ENCODE peak calls at places on chromosomes 5 and 9, in four cellular contexts. One of them, this sample, is unnamed.

GRCh38 chr9:133803028-133803585 is 65.0 kb upstream of the SARDH start:
- DNase-seq in GM12891: no peak
- DNase-seq in SK-N-SH: no peak
- DNase-seq in spleen: no peak
- DNase-seq in this sample: no peak

GRCh38 chr9:137396808-137397367 is 26.1 kb downstream of the EXD3 start:
- DNase-seq in GM12891: no peak
- DNase-seq in spleen: no peak
- DNase-seq in SK-N-SH: no peak
- DNase-seq in this sample: no peak

GRCh38 chr5:146005264-146005663 is 68.9 kb downstream of the SH3RF2 start:
- DNase-seq in GM12891: no peak
- DNase-seq in spleen: no peak
- DNase-seq in SK-N-SH: no peak
- DNase-seq in this sample: no peak

GRCh38 chr9:130698514-130698913 is 4.9 kb downstream of the EXOSC2 start:
- DNase-seq in SK-N-SH: no peak
- DNase-seq in GM12891: no peak
- DNase-seq in spleen: no peak
- DNase-seq in this sample: no peak

GRCh38 chr9:134832471-134832870 is 48.1 kb upstream of the FCN2 start:
- DNase-seq in GM12891: no peak
- DNase-seq in spleen: no peak
- DNase-seq in SK-N-SH: no peak
- DNase-seq in this sample: no peak

GRCh38 chr9:74577956-74578355 is 80.8 kb downstream of the RORB start:
- DNase-seq in SK-N-SH: no peak
- DNase-seq in spleen: no peak
- DNase-seq in GM12891: no peak
- DNase-seq in this sample: no peak

GRCh38 chr5:65823174-65823573 is 101.2 kb downstream of the NLN start:
- DNase-seq in SK-N-SH: no peak
- DNase-seq in GM12891: no peak
- DNase-seq in spleen: no peak
- DNase-seq in this sample: no peak

GRCh38 chr9:97900738-97901565 is 21.3 kb downstream of the TRMO start:
- DNase-seq in spleen: no peak
- DNase-seq in GM12891: no peak
- DNase-seq in SK-N-SH: peak; percentile 61
- DNase-seq in this sample: no peak

GRCh38 chr9:122225323-122226141 is 3.2 kb downstream of the LHX6 start:
- DNase-seq in spleen: no peak
- DNase-seq in SK-N-SH: peak; percentile 32
- DNase-seq in GM12891: no peak
- DNase-seq in this sample: no peak

GRCh38 chr5:35305336-35306020 is 75.2 kb upstream of the PRLR start:
- DNase-seq in GM12891: no peak
- DNase-seq in spleen: no peak
- DNase-seq in SK-N-SH: no peak
- DNase-seq in this sample: no peak

GRCh38 chr5:166768536-166768935 is 1522.9 kb upstream of the WWC1 start:
- DNase-seq in GM12891: no peak
- DNase-seq in spleen: no peak
- DNase-seq in SK-N-SH: no peak
- DNase-seq in this sample: no peak

GRCh38 chr9:84781431-84781830 is 111.9 kb downstream of the NTRK2 start:
- DNase-seq in SK-N-SH: peak; percentile 15
- DNase-seq in GM12891: no peak
- DNase-seq in spleen: no peak
- DNase-seq in this sample: no peak

GRCh38 chr5:7576023-7576715 is 180.2 kb downstream of the ADCY2 start:
- DNase-seq in spleen: no peak
- DNase-seq in SK-N-SH: no peak
- DNase-seq in GM12891: no peak
- DNase-seq in this sample: no peak

DNA sequence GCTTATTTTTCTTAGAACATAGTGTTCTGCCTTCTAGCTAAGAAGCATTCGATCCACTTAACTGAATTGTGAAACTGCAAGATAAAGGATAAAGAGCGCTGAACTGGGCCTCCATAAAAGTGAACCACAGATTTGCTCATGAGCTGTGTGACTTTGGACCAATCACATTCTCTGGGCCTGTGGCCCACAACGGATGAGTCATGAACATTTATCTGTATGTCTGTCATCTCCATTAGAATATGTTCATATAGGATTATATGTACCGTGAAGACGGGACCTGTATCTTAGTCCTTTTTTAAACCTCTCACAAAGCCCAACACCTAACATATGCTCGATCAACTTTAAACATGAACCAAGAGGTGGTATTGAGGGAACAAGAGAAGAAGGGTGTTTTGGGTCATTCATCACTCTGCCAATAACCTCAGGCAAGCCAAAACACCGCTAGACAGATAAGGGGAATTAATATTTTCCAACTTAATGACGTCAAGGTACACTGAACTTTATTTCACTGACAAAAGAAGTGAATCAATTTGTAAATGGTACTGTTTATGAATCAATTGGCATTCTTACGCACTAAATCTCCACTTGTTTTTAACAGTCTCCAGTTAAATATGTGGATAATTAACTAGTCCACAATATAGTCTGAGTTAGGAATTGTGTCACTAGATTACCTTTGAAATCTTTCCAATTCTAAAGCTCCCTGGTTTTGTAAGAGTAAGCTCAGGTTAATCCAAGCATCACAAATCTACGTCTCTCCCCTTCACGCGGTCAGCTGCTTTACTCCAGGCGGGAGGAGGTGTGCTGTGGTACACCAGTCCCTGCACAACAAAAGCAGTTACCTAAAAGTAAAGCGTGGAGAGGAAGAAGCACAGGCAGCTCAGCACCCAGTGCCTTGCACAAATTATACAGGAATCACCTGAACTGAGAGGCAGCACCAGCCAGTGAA is 1.6 kb downstream of the TMEM245 start:
- DNase-seq in SK-N-SH: peak; percentile 22
- DNase-seq in GM12891: no peak
- DNase-seq in spleen: no peak
- DNase-seq in this sample: no peak
- TF ChIP-seq POLR2AphosphoS5 in SK-N-SH: no peak
- TF ChIP-seq POLR2AphosphoS5 in GM12891: no peak
- TF ChIP-seq POLR2AphosphoS5 in spleen: no peak
- TF ChIP-seq POLR2AphosphoS5 in this sample: no peak

DNA sequence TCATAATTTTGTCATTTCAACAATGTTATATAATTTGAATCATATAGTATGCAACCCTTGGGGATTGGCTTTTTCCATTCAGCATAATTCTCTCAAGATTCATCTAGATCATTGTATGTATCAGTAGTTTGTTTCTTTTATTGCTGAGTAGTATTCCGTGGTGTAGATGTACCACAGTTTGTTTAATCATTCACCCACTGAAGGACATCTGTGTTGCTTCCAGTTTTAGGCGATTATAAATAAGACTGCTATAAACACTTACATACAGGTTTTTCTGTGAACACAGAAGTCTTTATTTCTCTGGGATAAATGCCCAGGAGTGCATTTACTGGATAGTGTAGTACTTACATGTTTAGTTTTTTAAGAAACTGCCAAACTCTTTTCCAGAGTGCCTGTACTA is 374.1 kb downstream of the DEPDC1B start:
- DNase-seq in SK-N-SH: no peak
- DNase-seq in GM12891: no peak
- DNase-seq in spleen: no peak
- DNase-seq in this sample: peak; percentile 25
- TF ChIP-seq POLR2AphosphoS5 in SK-N-SH: no peak
- TF ChIP-seq POLR2AphosphoS5 in GM12891: no peak
- TF ChIP-seq POLR2AphosphoS5 in spleen: no peak
- TF ChIP-seq POLR2AphosphoS5 in this sample: peak; percentile 14

GRCh38 chr5:72892846-72893245 is 63.0 kb upstream of the FCHO2 start:
- DNase-seq in GM12891: no peak
- DNase-seq in spleen: no peak
- DNase-seq in SK-N-SH: no peak
- DNase-seq in this sample: peak; percentile 17

GRCh38 chr5:72889324-72889723 is 66.5 kb upstream of the FCHO2 start:
- DNase-seq in GM12891: no peak
- DNase-seq in SK-N-SH: no peak
- DNase-seq in spleen: no peak
- DNase-seq in this sample: no peak

GRCh38 chr5:72885824-72886223 is 69.4 kb downstream of the TNPO1 start:
- DNase-seq in SK-N-SH: no peak
- DNase-seq in spleen: no peak
- DNase-seq in GM12891: no peak
- DNase-seq in this sample: no peak

GRCh38 chr5:72884911-72885310 is 68.5 kb downstream of the TNPO1 start:
- DNase-seq in GM12891: no peak
- DNase-seq in spleen: no peak
- DNase-seq in SK-N-SH: no peak
- DNase-seq in this sample: no peak

DNA sequence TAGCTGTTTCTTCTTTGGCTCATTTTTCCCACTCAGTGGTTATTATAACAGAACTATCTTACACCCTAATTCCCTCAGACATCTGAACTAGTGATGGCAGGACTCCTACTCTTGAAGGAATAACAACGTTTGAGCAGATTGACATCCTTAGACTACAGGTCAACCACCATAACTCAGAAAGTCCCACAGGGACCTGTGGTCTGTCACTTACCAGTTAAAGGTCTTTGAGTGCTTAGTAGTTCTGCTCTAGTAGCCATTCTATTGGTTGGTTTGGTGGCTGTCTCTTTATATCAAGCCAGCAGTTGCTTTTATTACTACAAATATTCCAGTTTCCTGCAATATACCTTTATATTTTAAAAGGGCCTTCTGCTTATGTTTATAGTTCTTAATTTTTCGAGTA is 67.2 kb upstream of the FCHO2 start:
- DNase-seq in SK-N-SH: no peak
- DNase-seq in GM12891: no peak
- DNase-seq in spleen: no peak
- DNase-seq in this sample: no peak
- TF ChIP-seq POLR2AphosphoS5 in SK-N-SH: no peak
- TF ChIP-seq POLR2AphosphoS5 in GM12891: no peak
- TF ChIP-seq POLR2AphosphoS5 in spleen: no peak
- TF ChIP-seq POLR2AphosphoS5 in this sample: no peak

DNA sequence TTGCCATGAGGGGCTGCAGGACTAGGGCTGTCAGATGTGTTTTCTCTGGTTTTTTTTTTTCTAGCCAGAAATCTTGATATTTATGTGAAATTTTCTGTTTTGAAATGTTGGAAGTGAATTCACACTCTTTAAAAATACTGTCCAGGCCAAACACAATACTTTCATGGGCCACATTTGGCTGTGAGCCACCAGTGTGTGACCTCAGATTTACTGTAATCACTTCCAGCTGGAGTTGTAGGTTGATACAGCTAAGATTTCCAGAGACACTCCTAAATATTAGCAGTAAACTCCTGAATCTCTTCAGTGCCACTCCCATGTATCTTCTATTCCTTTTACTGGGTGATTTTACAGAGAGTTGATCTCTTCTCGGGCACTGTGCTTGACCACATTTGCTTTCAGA is 92.2 kb upstream of the CKMT2 start:
- DNase-seq in spleen: no peak
- DNase-seq in SK-N-SH: peak; percentile 48
- DNase-seq in GM12891: no peak
- DNase-seq in this sample: no peak
- TF ChIP-seq POLR2AphosphoS5 in spleen: no peak
- TF ChIP-seq POLR2AphosphoS5 in SK-N-SH: no peak
- TF ChIP-seq POLR2AphosphoS5 in GM12891: no peak
- TF ChIP-seq POLR2AphosphoS5 in this sample: no peak

GRCh38 chr5:139772927-139773690 is 22.5 kb upstream of the PSD2 start:
- DNase-seq in GM12891: no peak
- DNase-seq in spleen: no peak
- DNase-seq in SK-N-SH: no peak
- DNase-seq in this sample: no peak

GRCh38 chr5:139776856-139777255 is 18.8 kb upstream of the PSD2 start:
- DNase-seq in GM12891: no peak
- DNase-seq in SK-N-SH: no peak
- DNase-seq in spleen: no peak
- DNase-seq in this sample: no peak

GRCh38 chr5:139772392-139772791 is 23.2 kb upstream of the PSD2 start:
- DNase-seq in SK-N-SH: no peak
- DNase-seq in spleen: no peak
- DNase-seq in GM12891: no peak
- DNase-seq in this sample: no peak

GRCh38 chr5:139774980-139775654 is 20.5 kb upstream of the PSD2 start:
- DNase-seq in SK-N-SH: peak; percentile 94
- DNase-seq in GM12891: peak; percentile 81
- DNase-seq in spleen: peak; percentile 95
- DNase-seq in this sample: peak; percentile 40

GRCh38 chr5:139775872-139776271 is 19.7 kb upstream of the PSD2 start:
- DNase-seq in SK-N-SH: peak; percentile 19
- DNase-seq in spleen: no peak
- DNase-seq in GM12891: no peak
- DNase-seq in this sample: no peak
- TF ChIP-seq POLR2AphosphoS5 in SK-N-SH: no peak
- TF ChIP-seq POLR2AphosphoS5 in spleen: no peak
- TF ChIP-seq POLR2AphosphoS5 in GM12891: no peak
- TF ChIP-seq POLR2AphosphoS5 in this sample: no peak